ENCODE peak calls at places on chromosomes 7 and 10, in eight cellular contexts. One of them, this sample, is unnamed.

GRCh38 chr7:88885131-88885530 is 89.6 kb upstream of the TEX47 start:
- DNase-seq in stimulated activated CD4-positive, alpha-beta T cell treated with anti-CD3 and anti-CD28 coated beads, Interleukin-1b, Interleukin-23, amount 100 ng/mL, for 48 hours: no peak
- DNase-seq in hypothalamus: no peak
- DNase-seq in M059J: no peak
- DNase-seq in GM04504: no peak
- DNase-seq in NCI-H1092: no peak
- DNase-seq in T-helper 2 cell: no peak
- DNase-seq in AG04450: no peak
- DNase-seq in this sample: no peak

GRCh38 chr7:45026013-45026412 is 26.0 kb downstream of the CCM2 start:
- DNase-seq in stimulated activated CD4-positive, alpha-beta T cell treated with anti-CD3 and anti-CD28 coated beads, Interleukin-1b, Interleukin-23, amount 100 ng/mL, for 48 hours: no peak
- DNase-seq in hypothalamus: no peak
- DNase-seq in M059J: no peak
- DNase-seq in GM04504: no peak
- DNase-seq in NCI-H1092: no peak
- DNase-seq in T-helper 2 cell: no peak
- DNase-seq in AG04450: no peak
- DNase-seq in this sample: no peak

GRCh38 chr7:101783381-101784181 is 33.8 kb upstream of the CUX1 start:
- DNase-seq in stimulated activated CD4-positive, alpha-beta T cell treated with anti-CD3 and anti-CD28 coated beads, Interleukin-1b, Interleukin-23, amount 100 ng/mL, for 48 hours: no peak
- DNase-seq in hypothalamus: no peak
- DNase-seq in M059J: no peak
- DNase-seq in GM04504: no peak
- DNase-seq in NCI-H1092: no peak
- DNase-seq in T-helper 2 cell: no peak
- DNase-seq in AG04450: no peak
- DNase-seq in this sample: no peak

GRCh38 chr7:101818699-101819071 is 1.3 kb downstream of the CUX1 start:
- DNase-seq in stimulated activated CD4-positive, alpha-beta T cell treated with anti-CD3 and anti-CD28 coated beads, Interleukin-1b, Interleukin-23, amount 100 ng/mL, for 48 hours: no peak
- DNase-seq in hypothalamus: no peak
- DNase-seq in M059J: no peak
- DNase-seq in GM04504: no peak
- DNase-seq in NCI-H1092: no peak
- DNase-seq in T-helper 2 cell: no peak
- DNase-seq in AG04450: no peak
- DNase-seq in this sample: no peak

GRCh38 chr10:61904711-61905445 is 3.4 kb downstream of the ARID5B start:
- DNase-seq in stimulated activated CD4-positive, alpha-beta T cell treated with anti-CD3 and anti-CD28 coated beads, Interleukin-1b, Interleukin-23, amount 100 ng/mL, for 48 hours: peak
- DNase-seq in hypothalamus: no peak
- DNase-seq in M059J: peak
- DNase-seq in GM04504: no peak
- DNase-seq in NCI-H1092: no peak
- DNase-seq in T-helper 2 cell: peak
- DNase-seq in AG04450: no peak
- DNase-seq in this sample: no peak

GRCh38 chr10:103448751-103449150 is 3.4 kb downstream of the CALHM2 start:
- DNase-seq in stimulated activated CD4-positive, alpha-beta T cell treated with anti-CD3 and anti-CD28 coated beads, Interleukin-1b, Interleukin-23, amount 100 ng/mL, for 48 hours: no peak
- DNase-seq in hypothalamus: no peak
- DNase-seq in M059J: peak
- DNase-seq in GM04504: peak
- DNase-seq in NCI-H1092: no peak
- DNase-seq in T-helper 2 cell: no peak
- DNase-seq in AG04450: peak
- DNase-seq in this sample: no peak

GRCh38 chr10:86313621-86314041 is 53.0 kb downstream of the GRID1 start:
- DNase-seq in stimulated activated CD4-positive, alpha-beta T cell treated with anti-CD3 and anti-CD28 coated beads, Interleukin-1b, Interleukin-23, amount 100 ng/mL, for 48 hours: no peak
- DNase-seq in hypothalamus: no peak
- DNase-seq in M059J: no peak
- DNase-seq in GM04504: no peak
- DNase-seq in NCI-H1092: no peak
- DNase-seq in T-helper 2 cell: no peak
- DNase-seq in AG04450: no peak
- DNase-seq in this sample: peak

GRCh38 chr7:98287486-98287959 is 6.0 kb downstream of the BRI3 start:
- DNase-seq in stimulated activated CD4-positive, alpha-beta T cell treated with anti-CD3 and anti-CD28 coated beads, Interleukin-1b, Interleukin-23, amount 100 ng/mL, for 48 hours: no peak
- DNase-seq in hypothalamus: no peak
- DNase-seq in M059J: no peak
- DNase-seq in GM04504: no peak
- DNase-seq in NCI-H1092: no peak
- DNase-seq in T-helper 2 cell: no peak
- DNase-seq in AG04450: no peak
- DNase-seq in this sample: no peak

GRCh38 chr7:147885906-147886305 is 704.7 kb upstream of the C7orf33 start:
- DNase-seq in stimulated activated CD4-positive, alpha-beta T cell treated with anti-CD3 and anti-CD28 coated beads, Interleukin-1b, Interleukin-23, amount 100 ng/mL, for 48 hours: no peak
- DNase-seq in hypothalamus: no peak
- DNase-seq in M059J: no peak
- DNase-seq in GM04504: no peak
- DNase-seq in NCI-H1092: no peak
- DNase-seq in T-helper 2 cell: no peak
- DNase-seq in AG04450: no peak
- DNase-seq in this sample: no peak

GRCh38 chr7:66921918-66922486 is 977 bp downstream of the TMEM248 start:
- DNase-seq in stimulated activated CD4-positive, alpha-beta T cell treated with anti-CD3 and anti-CD28 coated beads, Interleukin-1b, Interleukin-23, amount 100 ng/mL, for 48 hours: no peak
- DNase-seq in hypothalamus: no peak
- DNase-seq in M059J: peak
- DNase-seq in GM04504: no peak
- DNase-seq in NCI-H1092: no peak
- DNase-seq in T-helper 2 cell: no peak
- DNase-seq in AG04450: no peak
- DNase-seq in this sample: no peak

GRCh38 chr10:60082341-60083038 is 176.1 kb upstream of the CCDC6 start:
- DNase-seq in stimulated activated CD4-positive, alpha-beta T cell treated with anti-CD3 and anti-CD28 coated beads, Interleukin-1b, Interleukin-23, amount 100 ng/mL, for 48 hours: no peak
- DNase-seq in hypothalamus: no peak
- DNase-seq in M059J: peak
- DNase-seq in GM04504: no peak
- DNase-seq in NCI-H1092: no peak
- DNase-seq in T-helper 2 cell: no peak
- DNase-seq in AG04450: no peak
- DNase-seq in this sample: no peak

GRCh38 chr7:137996386-137996851 is 5.5 kb downstream of the CREB3L2 start:
- DNase-seq in stimulated activated CD4-positive, alpha-beta T cell treated with anti-CD3 and anti-CD28 coated beads, Interleukin-1b, Interleukin-23, amount 100 ng/mL, for 48 hours: no peak
- DNase-seq in hypothalamus: no peak
- DNase-seq in M059J: peak
- DNase-seq in GM04504: no peak
- DNase-seq in NCI-H1092: no peak
- DNase-seq in T-helper 2 cell: no peak
- DNase-seq in AG04450: no peak
- DNase-seq in this sample: no peak

GRCh38 chr10:125521721-125522680 is 161.0 kb downstream of the TEX36 start:
- DNase-seq in stimulated activated CD4-positive, alpha-beta T cell treated with anti-CD3 and anti-CD28 coated beads, Interleukin-1b, Interleukin-23, amount 100 ng/mL, for 48 hours: peak
- DNase-seq in hypothalamus: no peak
- DNase-seq in M059J: peak
- DNase-seq in GM04504: no peak
- DNase-seq in NCI-H1092: no peak
- DNase-seq in T-helper 2 cell: no peak
- DNase-seq in AG04450: no peak
- DNase-seq in this sample: no peak

GRCh38 chr7:151885202-151885580 is 8.3 kb upstream of the PRKAG2 start:
- DNase-seq in stimulated activated CD4-positive, alpha-beta T cell treated with anti-CD3 and anti-CD28 coated beads, Interleukin-1b, Interleukin-23, amount 100 ng/mL, for 48 hours: no peak
- DNase-seq in hypothalamus: no peak
- DNase-seq in M059J: no peak
- DNase-seq in GM04504: no peak
- DNase-seq in NCI-H1092: no peak
- DNase-seq in T-helper 2 cell: no peak
- DNase-seq in AG04450: no peak
- DNase-seq in this sample: no peak

GRCh38 chr7:124603066-124603465 is 162.5 kb downstream of the GPR37 start:
- DNase-seq in stimulated activated CD4-positive, alpha-beta T cell treated with anti-CD3 and anti-CD28 coated beads, Interleukin-1b, Interleukin-23, amount 100 ng/mL, for 48 hours: no peak
- DNase-seq in hypothalamus: no peak
- DNase-seq in M059J: peak
- DNase-seq in GM04504: peak
- DNase-seq in NCI-H1092: no peak
- DNase-seq in T-helper 2 cell: no peak
- DNase-seq in AG04450: no peak
- DNase-seq in this sample: no peak

GRCh38 chr10:97684866-97685394 is 2.1 kb downstream of the AVPI1 start:
- DNase-seq in stimulated activated CD4-positive, alpha-beta T cell treated with anti-CD3 and anti-CD28 coated beads, Interleukin-1b, Interleukin-23, amount 100 ng/mL, for 48 hours: no peak
- DNase-seq in hypothalamus: no peak
- DNase-seq in M059J: no peak
- DNase-seq in GM04504: no peak
- DNase-seq in NCI-H1092: no peak
- DNase-seq in T-helper 2 cell: no peak
- DNase-seq in AG04450: no peak
- DNase-seq in this sample: no peak

GRCh38 chr10:34960983-34961382 is 129.2 kb downstream of the CUL2 start:
- DNase-seq in stimulated activated CD4-positive, alpha-beta T cell treated with anti-CD3 and anti-CD28 coated beads, Interleukin-1b, Interleukin-23, amount 100 ng/mL, for 48 hours: no peak
- DNase-seq in hypothalamus: no peak
- DNase-seq in M059J: peak
- DNase-seq in GM04504: no peak
- DNase-seq in NCI-H1092: no peak
- DNase-seq in T-helper 2 cell: no peak
- DNase-seq in AG04450: no peak
- DNase-seq in this sample: no peak

GRCh38 chr7:133314084-133314483 is 61.2 kb downstream of the EXOC4 start:
- DNase-seq in stimulated activated CD4-positive, alpha-beta T cell treated with anti-CD3 and anti-CD28 coated beads, Interleukin-1b, Interleukin-23, amount 100 ng/mL, for 48 hours: no peak
- DNase-seq in hypothalamus: no peak
- DNase-seq in M059J: no peak
- DNase-seq in GM04504: no peak
- DNase-seq in NCI-H1092: no peak
- DNase-seq in T-helper 2 cell: no peak
- DNase-seq in AG04450: no peak
- DNase-seq in this sample: no peak

GRCh38 chr7:119720541-119720940 is 552.4 kb upstream of the KCND2 start:
- DNase-seq in stimulated activated CD4-positive, alpha-beta T cell treated with anti-CD3 and anti-CD28 coated beads, Interleukin-1b, Interleukin-23, amount 100 ng/mL, for 48 hours: no peak
- DNase-seq in hypothalamus: no peak
- DNase-seq in M059J: peak
- DNase-seq in GM04504: peak
- DNase-seq in NCI-H1092: no peak
- DNase-seq in T-helper 2 cell: no peak
- DNase-seq in AG04450: peak
- DNase-seq in this sample: no peak

GRCh38 chr10:32377458-32378370 is 30.8 kb upstream of the EPC1 start:
- DNase-seq in stimulated activated CD4-positive, alpha-beta T cell treated with anti-CD3 and anti-CD28 coated beads, Interleukin-1b, Interleukin-23, amount 100 ng/mL, for 48 hours: peak
- DNase-seq in hypothalamus: no peak
- DNase-seq in M059J: peak
- DNase-seq in GM04504: no peak
- DNase-seq in NCI-H1092: no peak
- DNase-seq in T-helper 2 cell: no peak
- DNase-seq in AG04450: no peak
- DNase-seq in this sample: no peak

GRCh38 chr10:128930422-128930821 is 536.6 kb upstream of the MGMT start:
- DNase-seq in stimulated activated CD4-positive, alpha-beta T cell treated with anti-CD3 and anti-CD28 coated beads, Interleukin-1b, Interleukin-23, amount 100 ng/mL, for 48 hours: no peak
- DNase-seq in hypothalamus: no peak
- DNase-seq in M059J: no peak
- DNase-seq in GM04504: no peak
- DNase-seq in NCI-H1092: no peak
- DNase-seq in T-helper 2 cell: no peak
- DNase-seq in AG04450: no peak
- DNase-seq in this sample: no peak

GRCh38 chr7:159195926-159196325 is 51.3 kb upstream of the VIPR2 start:
- DNase-seq in stimulated activated CD4-positive, alpha-beta T cell treated with anti-CD3 and anti-CD28 coated beads, Interleukin-1b, Interleukin-23, amount 100 ng/mL, for 48 hours: no peak
- DNase-seq in hypothalamus: no peak
- DNase-seq in M059J: peak
- DNase-seq in GM04504: no peak
- DNase-seq in NCI-H1092: no peak
- DNase-seq in T-helper 2 cell: no peak
- DNase-seq in AG04450: no peak
- DNase-seq in this sample: no peak

GRCh38 chr10:78139336-78139735 is 105.7 kb downstream of the RPS24 start:
- DNase-seq in stimulated activated CD4-positive, alpha-beta T cell treated with anti-CD3 and anti-CD28 coated beads, Interleukin-1b, Interleukin-23, amount 100 ng/mL, for 48 hours: no peak
- DNase-seq in hypothalamus: no peak
- DNase-seq in M059J: no peak
- DNase-seq in GM04504: no peak
- DNase-seq in NCI-H1092: no peak
- DNase-seq in T-helper 2 cell: no peak
- DNase-seq in AG04450: no peak
- DNase-seq in this sample: no peak

GRCh38 chr7:76294344-76295024 is 8.0 kb upstream of the HSPB1 start:
- DNase-seq in stimulated activated CD4-positive, alpha-beta T cell treated with anti-CD3 and anti-CD28 coated beads, Interleukin-1b, Interleukin-23, amount 100 ng/mL, for 48 hours: no peak
- DNase-seq in hypothalamus: peak
- DNase-seq in M059J: peak
- DNase-seq in GM04504: peak
- DNase-seq in NCI-H1092: peak
- DNase-seq in T-helper 2 cell: no peak
- DNase-seq in AG04450: peak
- DNase-seq in this sample: peak

GRCh38 chr10:93030409-93030808 is 30.2 kb upstream of the CYP26C1 start:
- DNase-seq in stimulated activated CD4-positive, alpha-beta T cell treated with anti-CD3 and anti-CD28 coated beads, Interleukin-1b, Interleukin-23, amount 100 ng/mL, for 48 hours: no peak
- DNase-seq in hypothalamus: no peak
- DNase-seq in M059J: peak
- DNase-seq in GM04504: peak
- DNase-seq in NCI-H1092: no peak
- DNase-seq in T-helper 2 cell: no peak
- DNase-seq in AG04450: peak
- DNase-seq in this sample: no peak

GRCh38 chr10:124053971-124054370 is 39.4 kb downstream of the CHST15 start:
- DNase-seq in stimulated activated CD4-positive, alpha-beta T cell treated with anti-CD3 and anti-CD28 coated beads, Interleukin-1b, Interleukin-23, amount 100 ng/mL, for 48 hours: no peak
- DNase-seq in hypothalamus: no peak
- DNase-seq in M059J: peak
- DNase-seq in GM04504: no peak
- DNase-seq in NCI-H1092: no peak
- DNase-seq in T-helper 2 cell: no peak
- DNase-seq in AG04450: no peak
- DNase-seq in this sample: no peak

GRCh38 chr10:29861811-29862505 is 197.4 kb downstream of the JCAD start:
- DNase-seq in stimulated activated CD4-positive, alpha-beta T cell treated with anti-CD3 and anti-CD28 coated beads, Interleukin-1b, Interleukin-23, amount 100 ng/mL, for 48 hours: no peak
- DNase-seq in hypothalamus: no peak
- DNase-seq in M059J: peak
- DNase-seq in GM04504: peak
- DNase-seq in NCI-H1092: no peak
- DNase-seq in T-helper 2 cell: no peak
- DNase-seq in AG04450: no peak
- DNase-seq in this sample: no peak

GRCh38 chr10:73096041-73096451 is 620 bp downstream of the P4HA1 start:
- DNase-seq in stimulated activated CD4-positive, alpha-beta T cell treated with anti-CD3 and anti-CD28 coated beads, Interleukin-1b, Interleukin-23, amount 100 ng/mL, for 48 hours: peak
- DNase-seq in hypothalamus: peak
- DNase-seq in M059J: peak
- DNase-seq in GM04504: peak
- DNase-seq in NCI-H1092: no peak
- DNase-seq in T-helper 2 cell: peak
- DNase-seq in AG04450: no peak
- DNase-seq in this sample: no peak

This sample was measured in amygdala.